ENCODE peak calls at places on chromosomes 1 and 21, in nine cellular contexts. One of them, this sample, is unnamed.

GRCh38 chr1:203269654-203270020 is 35.7 kb upstream of the BTG2 start:
- DNase-seq in sigmoid colon: no peak
- DNase-seq in right lobe of liver: no peak
- DNase-seq in transverse colon: no peak
- DNase-seq in prostate gland: no peak
- DNase-seq in IMR-90: no peak
- DNase-seq in uterus: peak
- DNase-seq in tibial nerve: no peak
- DNase-seq in spleen: no peak
- DNase-seq in this sample: no peak

GRCh38 chr1:93695411-93696005 is 13.9 kb upstream of the BCAR3 start:
- DNase-seq in right lobe of liver: peak
- DNase-seq in sigmoid colon: no peak
- DNase-seq in transverse colon: no peak
- DNase-seq in spleen: no peak
- DNase-seq in IMR-90: no peak
- DNase-seq in tibial nerve: no peak
- DNase-seq in uterus: no peak
- DNase-seq in prostate gland: no peak
- DNase-seq in this sample: no peak

GRCh38 chr1:211951856-211952255 is 83.5 kb downstream of the INTS7 start:
- DNase-seq in transverse colon: no peak
- DNase-seq in spleen: no peak
- DNase-seq in sigmoid colon: no peak
- DNase-seq in prostate gland: no peak
- DNase-seq in tibial nerve: no peak
- DNase-seq in right lobe of liver: no peak
- DNase-seq in uterus: no peak
- DNase-seq in IMR-90: peak
- DNase-seq in this sample: no peak

GRCh38 chr1:113534130-113534817 is 144.0 kb downstream of the MAGI3 start:
- DNase-seq in prostate gland: no peak
- DNase-seq in uterus: no peak
- DNase-seq in right lobe of liver: no peak
- DNase-seq in spleen: no peak
- DNase-seq in tibial nerve: no peak
- DNase-seq in IMR-90: peak
- DNase-seq in transverse colon: no peak
- DNase-seq in sigmoid colon: no peak
- DNase-seq in this sample: no peak

GRCh38 chr1:22673486-22674409 is 20.7 kb downstream of the C1QB start:
- DNase-seq in sigmoid colon: no peak
- DNase-seq in tibial nerve: peak
- DNase-seq in transverse colon: peak
- DNase-seq in uterus: no peak
- DNase-seq in IMR-90: peak
- DNase-seq in prostate gland: no peak
- DNase-seq in spleen: no peak
- DNase-seq in right lobe of liver: peak
- DNase-seq in this sample: no peak

GRCh38 chr1:17347769-17348592 is 24.0 kb upstream of the PADI6 start:
- DNase-seq in prostate gland: no peak
- DNase-seq in IMR-90: peak
- DNase-seq in uterus: no peak
- DNase-seq in sigmoid colon: peak
- DNase-seq in right lobe of liver: no peak
- DNase-seq in transverse colon: no peak
- DNase-seq in spleen: no peak
- DNase-seq in tibial nerve: no peak
- DNase-seq in this sample: no peak

GRCh38 chr1:92883297-92883696 is 51.5 kb downstream of the RPL5 start:
- DNase-seq in tibial nerve: no peak
- DNase-seq in IMR-90: no peak
- DNase-seq in sigmoid colon: no peak
- DNase-seq in uterus: no peak
- DNase-seq in right lobe of liver: no peak
- DNase-seq in spleen: no peak
- DNase-seq in prostate gland: no peak
- DNase-seq in transverse colon: no peak
- DNase-seq in this sample: no peak

GRCh38 chr1:210359255-210359654 is 30.6 kb downstream of the HHAT start:
- DNase-seq in sigmoid colon: no peak
- DNase-seq in prostate gland: no peak
- DNase-seq in tibial nerve: no peak
- DNase-seq in IMR-90: no peak
- DNase-seq in uterus: no peak
- DNase-seq in right lobe of liver: peak
- DNase-seq in transverse colon: no peak
- DNase-seq in spleen: no peak
- DNase-seq in this sample: no peak

GRCh38 chr1:178660484-178660883 is 64.6 kb upstream of the RALGPS2 start:
- DNase-seq in transverse colon: no peak
- DNase-seq in uterus: no peak
- DNase-seq in right lobe of liver: no peak
- DNase-seq in prostate gland: no peak
- DNase-seq in spleen: no peak
- DNase-seq in sigmoid colon: no peak
- DNase-seq in tibial nerve: no peak
- DNase-seq in IMR-90: no peak
- DNase-seq in this sample: no peak

GRCh38 chr1:21647431-21648373 is 21.5 kb downstream of the RAP1GAP start:
- DNase-seq in prostate gland: no peak
- DNase-seq in right lobe of liver: peak
- DNase-seq in IMR-90: peak
- DNase-seq in sigmoid colon: no peak
- DNase-seq in transverse colon: peak
- DNase-seq in tibial nerve: no peak
- DNase-seq in uterus: no peak
- DNase-seq in spleen: no peak
- DNase-seq in this sample: no peak

GRCh38 chr1:116874622-116875277 is 35.0 kb upstream of the PTGFRN start:
- DNase-seq in spleen: no peak
- DNase-seq in tibial nerve: no peak
- DNase-seq in prostate gland: no peak
- DNase-seq in right lobe of liver: no peak
- DNase-seq in IMR-90: no peak
- DNase-seq in transverse colon: no peak
- DNase-seq in sigmoid colon: no peak
- DNase-seq in uterus: no peak
- DNase-seq in this sample: no peak

GRCh38 chr1:224874775-224875174 is 54.7 kb upstream of the DNAH14 start:
- DNase-seq in right lobe of liver: no peak
- DNase-seq in prostate gland: no peak
- DNase-seq in sigmoid colon: no peak
- DNase-seq in IMR-90: no peak
- DNase-seq in spleen: no peak
- DNase-seq in tibial nerve: no peak
- DNase-seq in uterus: no peak
- DNase-seq in transverse colon: no peak
- DNase-seq in this sample: no peak

GRCh38 chr1:2985121-2985561 is 36.1 kb upstream of the ACTRT2 start:
- DNase-seq in sigmoid colon: peak
- DNase-seq in right lobe of liver: peak
- DNase-seq in spleen: peak
- DNase-seq in IMR-90: no peak
- DNase-seq in prostate gland: no peak
- DNase-seq in transverse colon: no peak
- DNase-seq in tibial nerve: no peak
- DNase-seq in uterus: no peak
- DNase-seq in this sample: peak

GRCh38 chr1:46456411-46456963 is 33.1 kb upstream of the DMBX1 start:
- DNase-seq in prostate gland: no peak
- DNase-seq in transverse colon: no peak
- DNase-seq in uterus: no peak
- DNase-seq in IMR-90: no peak
- DNase-seq in right lobe of liver: no peak
- DNase-seq in tibial nerve: no peak
- DNase-seq in spleen: peak
- DNase-seq in sigmoid colon: no peak
- DNase-seq in this sample: no peak

GRCh38 chr1:156704930-156705320 is 458 bp downstream of the CRABP2 start:
- DNase-seq in tibial nerve: peak
- DNase-seq in IMR-90: peak
- DNase-seq in spleen: peak
- DNase-seq in right lobe of liver: no peak
- DNase-seq in uterus: peak
- DNase-seq in sigmoid colon: peak
- DNase-seq in prostate gland: no peak
- DNase-seq in transverse colon: peak
- DNase-seq in this sample: peak

GRCh38 chr1:244010191-244010590 is 40.9 kb upstream of the ZBTB18 start:
- DNase-seq in sigmoid colon: no peak
- DNase-seq in right lobe of liver: no peak
- DNase-seq in spleen: no peak
- DNase-seq in IMR-90: peak
- DNase-seq in prostate gland: no peak
- DNase-seq in tibial nerve: no peak
- DNase-seq in uterus: no peak
- DNase-seq in transverse colon: no peak
- DNase-seq in this sample: no peak

GRCh38 chr1:68196676-68197075 is 35.6 kb downstream of the WLS start:
- DNase-seq in prostate gland: no peak
- DNase-seq in IMR-90: no peak
- DNase-seq in uterus: no peak
- DNase-seq in spleen: no peak
- DNase-seq in transverse colon: no peak
- DNase-seq in tibial nerve: no peak
- DNase-seq in sigmoid colon: no peak
- DNase-seq in right lobe of liver: no peak
- DNase-seq in this sample: no peak

DNA sequence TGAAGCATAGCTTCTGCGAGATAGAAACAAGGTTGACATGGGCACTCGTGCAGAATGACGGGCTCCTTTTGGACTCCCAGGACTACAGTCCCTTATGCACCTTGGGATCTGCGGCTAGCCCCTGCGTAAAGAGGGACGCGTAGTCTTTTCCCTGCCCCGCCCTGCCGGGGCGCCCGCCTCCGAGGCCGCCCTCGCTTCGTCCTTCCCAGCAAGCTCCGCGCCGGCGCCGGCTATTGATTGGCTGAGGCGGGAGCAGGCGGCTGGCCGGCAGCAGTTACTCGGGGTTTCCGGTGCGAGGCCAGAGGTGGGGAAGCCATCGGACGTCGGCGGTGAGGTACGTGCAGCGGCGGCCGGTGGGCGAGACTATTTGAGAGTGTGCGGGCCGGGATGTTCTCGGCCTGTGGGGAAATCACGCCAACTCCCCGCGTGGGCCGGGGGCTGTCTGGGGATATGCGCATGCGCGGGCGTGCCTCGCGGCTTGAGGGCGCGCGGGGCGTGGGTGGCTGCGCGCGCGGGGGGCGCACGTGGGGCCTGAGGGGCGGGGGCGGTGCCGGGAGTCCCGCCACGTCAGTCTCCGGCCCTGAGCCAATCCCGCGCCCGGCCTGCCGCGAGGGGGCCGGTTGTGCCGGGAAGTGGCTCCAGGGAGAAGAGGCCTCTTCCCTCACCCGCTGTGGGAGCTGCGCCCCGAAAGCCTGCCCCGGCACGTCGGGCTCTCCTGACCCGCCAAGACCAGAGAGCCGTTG is at the start of gene TXLNA:
- DNase-seq in sigmoid colon: peak
- DNase-seq in right lobe of liver: peak
- DNase-seq in IMR-90: peak
- DNase-seq in uterus: peak
- DNase-seq in prostate gland: peak
- DNase-seq in tibial nerve: peak
- DNase-seq in transverse colon: peak
- DNase-seq in spleen: peak
- DNase-seq in this sample: peak
- TF ChIP-seq POLR2A in sigmoid colon: peak
- TF ChIP-seq POLR2A in right lobe of liver: peak
- TF ChIP-seq POLR2A in IMR-90: peak
- TF ChIP-seq POLR2A in uterus: peak
- TF ChIP-seq POLR2A in prostate gland: peak
- TF ChIP-seq POLR2A in tibial nerve: peak
- TF ChIP-seq POLR2A in transverse colon: peak
- TF ChIP-seq POLR2A in spleen: peak
- TF ChIP-seq POLR2A in this sample: no peak

GRCh38 chr1:230141002-230141648 is 74.1 kb downstream of the GALNT2 start:
- DNase-seq in IMR-90: peak
- DNase-seq in spleen: no peak
- DNase-seq in transverse colon: no peak
- DNase-seq in uterus: no peak
- DNase-seq in tibial nerve: no peak
- DNase-seq in prostate gland: no peak
- DNase-seq in right lobe of liver: no peak
- DNase-seq in sigmoid colon: peak
- DNase-seq in this sample: no peak
- H3K27ac ChIP-seq in IMR-90: no peak
- H3K27ac ChIP-seq in spleen: no peak
- H3K27ac ChIP-seq in transverse colon: peak
- H3K27ac ChIP-seq in uterus: no peak
- H3K27ac ChIP-seq in tibial nerve: peak
- H3K27ac ChIP-seq in prostate gland: no peak
- H3K27ac ChIP-seq in right lobe of liver: no peak
- H3K27ac ChIP-seq in sigmoid colon: peak
- H3K27ac ChIP-seq in this sample: no peak

DNA sequence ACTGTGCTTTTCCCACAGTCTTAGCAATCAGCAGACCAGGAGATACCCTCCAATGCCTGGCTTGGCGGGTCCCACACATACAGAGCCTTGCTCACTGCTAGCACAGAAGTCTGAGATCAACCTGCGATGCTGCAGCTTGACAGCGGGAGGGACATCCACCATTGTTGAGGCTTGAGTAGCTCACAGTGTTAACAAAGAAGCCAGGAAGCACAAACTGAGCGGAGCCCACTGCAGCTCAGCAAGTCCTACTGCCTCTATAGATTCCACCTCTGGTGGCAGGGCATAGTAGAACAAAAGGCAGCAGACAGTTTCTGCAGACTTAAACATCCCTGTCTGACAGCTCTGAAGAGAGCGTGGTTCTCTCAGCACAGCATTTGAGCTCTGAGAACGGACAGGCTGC is 33.4 kb downstream of the MNDA start:
- DNase-seq in transverse colon: no peak
- DNase-seq in sigmoid colon: no peak
- DNase-seq in uterus: no peak
- DNase-seq in tibial nerve: no peak
- DNase-seq in IMR-90: no peak
- DNase-seq in spleen: no peak
- DNase-seq in right lobe of liver: no peak
- DNase-seq in prostate gland: no peak
- DNase-seq in this sample: no peak
- TF ChIP-seq CTCF in transverse colon: no peak
- TF ChIP-seq CTCF in sigmoid colon: no peak
- TF ChIP-seq CTCF in uterus: no peak
- TF ChIP-seq CTCF in tibial nerve: no peak
- TF ChIP-seq CTCF in IMR-90: no peak
- TF ChIP-seq CTCF in spleen: no peak
- TF ChIP-seq CTCF in right lobe of liver: no peak
- TF ChIP-seq CTCF in prostate gland: no peak
- TF ChIP-seq CTCF in this sample: no peak

DNA sequence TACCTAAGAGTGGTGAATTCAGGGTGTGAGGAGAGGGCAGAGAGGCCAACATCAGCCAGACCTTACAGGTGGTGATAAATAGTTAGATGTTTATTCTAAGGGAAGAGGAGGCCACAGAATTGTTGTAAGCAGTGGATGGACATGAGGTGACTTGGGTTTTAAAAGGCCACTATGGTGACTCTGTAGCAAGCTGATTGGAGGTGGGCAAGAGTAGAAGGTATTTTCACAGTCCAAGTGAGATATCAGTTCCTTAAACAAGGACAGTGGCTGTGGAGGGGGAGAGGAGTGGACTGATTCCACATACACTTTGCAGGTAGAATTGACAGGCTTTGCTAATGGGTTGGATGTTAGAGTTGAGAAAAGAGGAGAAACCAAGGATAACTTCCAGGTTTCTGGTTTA is 60.8 kb upstream of the CLDN14 start:
- DNase-seq in right lobe of liver: no peak
- DNase-seq in spleen: no peak
- DNase-seq in sigmoid colon: no peak
- DNase-seq in prostate gland: no peak
- DNase-seq in uterus: no peak
- DNase-seq in IMR-90: no peak
- DNase-seq in tibial nerve: no peak
- DNase-seq in transverse colon: no peak
- DNase-seq in this sample: no peak
- TF ChIP-seq POLR2A in right lobe of liver: no peak
- TF ChIP-seq POLR2A in spleen: no peak
- TF ChIP-seq POLR2A in sigmoid colon: no peak
- TF ChIP-seq POLR2A in prostate gland: no peak
- TF ChIP-seq POLR2A in uterus: no peak
- TF ChIP-seq POLR2A in IMR-90: no peak
- TF ChIP-seq POLR2A in tibial nerve: no peak
- TF ChIP-seq POLR2A in transverse colon: no peak
- TF ChIP-seq POLR2A in this sample: no peak

This sample was measured in breast epithelium.